ENCODE peak calls at places on chromosomes 12 and 14, in ten cellular contexts. Q is tibial artery, R is HCT116, H is cardiac muscle cell, L is aorta, I is heart left ventricle, E is gastrocnemius medialis, B is thoracic aorta, S is left ventricle myocardium inferior, C is Karpas-422. F is an unnamed sample.

GRCh38 chr12:28711411-28711810 is 437.7 kb upstream of the FAR2 start:
- DNase-seq in Q (no peak), B (no peak), L (no peak), H (no peak), S (no peak), I (no peak), E (no peak), R (no peak), C (no peak), F (no peak)

GRCh38 chr12:66288121-66288520 is 14.2 kb upstream of the HELB start:
- DNase-seq in I (no peak), S (no peak), E (no peak), R (no peak), Q (no peak), C (peak; percentile 23), B (no peak), L (no peak), H (no peak), F (no peak)

GRCh38 chr14:68634874-68635601 is 157.8 kb downstream of the ZFP36L1 start:
- DNase-seq in H (no peak), I (no peak), E (no peak), R (no peak), C (no peak), B (no peak), S (no peak), Q (no peak), L (peak; percentile 14), F (no peak)

GRCh38 chr12:6316921-6317692 is 6.6 kb downstream of the PLEKHG6 start:
- DNase-seq in S (no peak), B (no peak), E (no peak), I (no peak), H (no peak), R (no peak), Q (no peak), C (no peak), L (peak; percentile 45), F (no peak)

GRCh38 chr14:26286066-26286791 is 311.6 kb downstream of the NOVA1 start:
- DNase-seq in Q (no peak), H (no peak), B (no peak), I (no peak), E (no peak), C (no peak), R (no peak), S (no peak), L (no peak), F (no peak)

GRCh38 chr14:62015248-62015647 is 253.0 kb downstream of the SNAPC1 start:
- DNase-seq in I (no peak), Q (no peak), H (no peak), B (no peak), R (no peak), C (no peak), E (no peak), L (no peak), S (no peak), F (no peak)

GRCh38 chr12:58583541-58583940 is 336.8 kb downstream of the LRIG3 start:
- DNase-seq in R (no peak), I (no peak), L (no peak), C (no peak), E (no peak), B (no peak), Q (no peak), S (no peak), H (no peak), F (no peak)

GRCh38 chr12:18165422-18165871 is 75.5 kb upstream of the RERGL start:
- DNase-seq in Q (no peak), R (no peak), S (no peak), E (no peak), C (no peak), B (no peak), L (no peak), I (no peak), H (no peak), F (no peak)

GRCh38 chr12:110807640-110808039 is 39.1 kb upstream of the CCDC63 start:
- DNase-seq in I (no peak), H (no peak), B (no peak), C (no peak), S (no peak), E (no peak), R (no peak), L (no peak), Q (no peak), F (no peak)

GRCh38 chr14:72812292-72812851 is 81.5 kb downstream of the DPF3 start:
- DNase-seq in C (no peak), S (peak; percentile 82), L (peak; percentile 87), E (peak; percentile 93), B (peak; percentile 48), H (peak; percentile 47), Q (peak; percentile 94), I (peak; percentile 79), R (no peak), F (peak; percentile 16)

GRCh38 chr14:78403278-78403815 is 233.2 kb downstream of the NRXN3 start:
- DNase-seq in Q (no peak), B (no peak), E (no peak), I (no peak), C (no peak), S (no peak), H (no peak), L (no peak), R (no peak), F (no peak)

GRCh38 chr12:87439990-87440827 is 589.0 kb downstream of the C12orf50 start:
- DNase-seq in L (no peak), C (no peak), Q (no peak), I (no peak), E (no peak), S (no peak), B (no peak), H (no peak), R (peak; percentile 84), F (no peak)

DNA sequence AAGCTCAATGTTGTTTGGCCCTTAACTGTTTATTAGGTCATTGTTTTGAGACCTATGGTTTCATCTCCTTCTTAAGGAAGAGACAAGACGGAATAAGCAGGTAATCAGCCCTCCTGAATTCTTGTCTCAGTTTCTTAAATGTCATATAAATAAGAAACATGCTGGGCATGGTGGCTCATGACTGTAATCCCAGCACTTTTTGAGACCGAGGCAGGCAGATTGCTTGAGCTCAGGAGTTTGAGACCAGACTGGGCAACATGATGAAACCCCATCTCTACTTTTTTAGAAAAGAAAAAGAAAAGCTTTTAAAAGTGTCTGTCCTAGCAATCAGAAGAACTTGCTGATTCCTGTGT is 5.1 kb downstream of the MTRFR start:
- DNase-seq in B (no peak), S (no peak), L (no peak), E (no peak), C (no peak), H (no peak), Q (no peak), R (no peak), I (no peak), F (no peak)
- H3K27ac ChIP-seq in B (no peak overlapping the region), S (no peak overlapping the region), L (no peak overlapping the region), E (peak overlapping the region; percentile 7), C (no peak overlapping the region), H (no peak overlapping the region), Q (no peak overlapping the region), R (no peak overlapping the region), I (no peak overlapping the region), F (no peak overlapping the region)

GRCh38 chr14:88002421-88002820 is 2.5 kb upstream of the GPR65 start:
- DNase-seq in L (no peak), Q (no peak), B (no peak), S (no peak), H (no peak), R (no peak), E (no peak), I (no peak), C (no peak), F (no peak)

GRCh38 chr14:87995500-87996275 is 2.7 kb upstream of the GALC start:
- DNase-seq in E (no peak), C (no peak), L (no peak), R (no peak), I (no peak), H (peak; percentile 38), B (no peak), S (no peak), Q (no peak), F (no peak)

GRCh38 chr14:87996276-87996592 is 3.3 kb upstream of the GALC start:
- DNase-seq in I (no peak), E (no peak), B (no peak), C (no peak), Q (no peak), L (no peak), H (no peak), S (no peak), R (no peak), F (no peak)

GRCh38 chr14:87998414-87998813 is 5.4 kb upstream of the GALC start:
- DNase-seq in I (no peak), Q (no peak), H (no peak), L (no peak), C (no peak), R (no peak), B (no peak), S (no peak), E (no peak), F (no peak)

DNA sequence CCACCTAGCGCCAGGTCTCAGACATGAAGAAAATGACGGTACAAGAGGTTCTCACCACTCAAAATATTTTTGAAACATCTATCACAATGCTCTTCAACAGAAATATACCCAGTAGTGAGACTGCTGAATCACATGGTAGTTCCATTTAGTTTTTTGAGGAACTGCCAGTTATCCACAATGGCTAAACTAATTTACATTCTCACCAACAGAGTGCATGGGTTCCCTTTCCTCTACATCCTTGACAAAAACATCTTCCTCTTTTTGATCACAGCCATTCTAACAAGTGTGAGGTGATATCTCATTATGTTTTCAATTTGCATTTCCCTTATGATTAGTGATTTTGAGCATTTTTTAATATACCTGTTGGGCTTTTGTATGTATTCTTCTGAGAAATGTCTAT is 5.7 kb upstream of the GPR65 start:
- DNase-seq in S (no peak), I (no peak), B (no peak), Q (no peak), L (no peak), R (no peak), H (no peak), E (no peak), C (peak; percentile 53), F (no peak)
- H3K36me3 ChIP-seq in S (no peaks in the 10 kb centered on the region), I (no peaks in the 10 kb centered on the region), B (no peaks in the 10 kb centered on the region), Q (no peaks in the 10 kb centered on the region), L (no peaks in the 10 kb centered on the region), R (no peaks in the 10 kb centered on the region), H (no peaks in the 10 kb centered on the region), E (no peaks in the 10 kb centered on the region), C (no peaks in the 10 kb centered on the region), F (no peaks in the 10 kb centered on the region)

DNA sequence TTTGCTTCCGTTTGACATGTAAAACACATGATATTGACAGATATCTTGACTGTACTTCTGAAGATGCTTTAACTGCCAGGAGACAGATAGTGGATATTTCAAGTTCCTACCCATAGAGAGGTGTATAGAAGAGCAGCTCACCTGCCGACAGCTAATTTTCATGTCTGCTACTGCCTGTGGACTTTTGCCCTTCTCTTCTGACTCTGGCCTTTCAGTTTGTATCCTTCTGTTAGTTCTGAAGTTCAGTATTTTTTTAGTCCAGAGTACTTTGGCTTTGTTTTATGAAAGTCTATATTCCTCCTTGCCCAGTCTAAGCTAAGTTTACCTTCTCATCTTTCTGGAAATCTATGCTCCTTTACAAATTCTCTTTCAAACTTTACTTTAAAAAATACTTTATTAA is 30.8 kb upstream of the STK38L start:
- DNase-seq in E (no peak), C (no peak), H (no peak), B (no peak), S (no peak), Q (no peak), R (no peak), I (no peak), L (no peak), F (no peak)
- H3K27ac ChIP-seq in E (no peak overlapping the region), C (no peak overlapping the region), H (no peak overlapping the region), B (no peak overlapping the region), S (no peak overlapping the region), Q (no peak overlapping the region), R (no peak overlapping the region), I (no peak overlapping the region), L (no peak overlapping the region), F (no peak overlapping the region)

GRCh38 chr12:112716099-112717093 is 75.2 kb upstream of the RPH3A start:
- DNase-seq in Q (no peak), B (no peak), L (no peak), R (peak; percentile 21), I (no peak), C (peak; percentile 66), H (peak; percentile 51), E (no peak), S (no peak), F (no peak)
- H3K36me3 ChIP-seq in Q (no peaks in the 10 kb centered on the region), B (no peaks in the 10 kb centered on the region), L (no peaks in the 10 kb centered on the region), R (no peaks in the 10 kb centered on the region), I (no peaks in the 10 kb centered on the region), C (no peaks in the 10 kb centered on the region), H (no peaks in the 10 kb centered on the region), E (no peaks in the 10 kb centered on the region), S (no peaks in the 10 kb centered on the region), F (no peaks in the 10 kb centered on the region)